ENCODE peak calls at places on chromosomes 5 and 9, in six cellular contexts. B, I, Q, R, C and E are unnamed samples.

GRCh38 chr5:127572930-127573329 is 55.5 kb downstream of the PRRC1 start:
- DNase-seq in R (no peak), Q (no peak), C (no peak), B (no peak), I (no peak), E (no peak)

GRCh38 chr5:110909950-110910349 is 161.6 kb upstream of the TSLP start:
- DNase-seq in C (no peak), B (no peak), R (no peak), Q (no peak), I (no peak), E (no peak)

GRCh38 chr5:78719504-78720233 is 71.1 kb upstream of the LHFPL2 start:
- DNase-seq in I (no peak), B (no peak), C (no peak), Q (no peak), R (no peak), E (no peak)

GRCh38 chr5:61744690-61745619 is 412.9 kb downstream of the ZSWIM6 start:
- DNase-seq in R (no peak), Q (peak; percentile 2), C (peak; percentile 15), I (peak; percentile 3), B (no peak), E (no peak)

GRCh38 chr5:124103671-124104070 is 591.7 kb downstream of the CSNK1G3 start:
- DNase-seq in C (no peak), Q (no peak), I (no peak), R (no peak), B (no peak), E (no peak)

GRCh38 chr5:98307811-98308210 is 465.7 kb upstream of the RGMB start:
- DNase-seq in Q (no peak), C (no peak), I (no peak), R (no peak), B (no peak), E (no peak)

GRCh38 chr9:131273791-131274673 is 2.3 kb downstream of the FAM78A start:
- DNase-seq in B (no peak), I (no peak), R (no peak), C (peak; percentile 79), Q (no peak), E (no peak)

GRCh38 chr9:35669331-35670145 is 4.2 kb upstream of the CA9 start:
- DNase-seq in I (peak; percentile 98), Q (no peak), R (no peak), C (no peak), B (no peak), E (no peak)

GRCh38 chr5:143135832-143136551 is 267.5 kb downstream of the NR3C1 start:
- DNase-seq in I (peak; percentile 59), Q (no peak), R (no peak), C (no peak), B (no peak), E (no peak)
- TF ChIP-seq ZNF274 in I (no peak), Q (no peak), R (no peak), C (no peak), B (no peak), E (no peak)

DNA sequence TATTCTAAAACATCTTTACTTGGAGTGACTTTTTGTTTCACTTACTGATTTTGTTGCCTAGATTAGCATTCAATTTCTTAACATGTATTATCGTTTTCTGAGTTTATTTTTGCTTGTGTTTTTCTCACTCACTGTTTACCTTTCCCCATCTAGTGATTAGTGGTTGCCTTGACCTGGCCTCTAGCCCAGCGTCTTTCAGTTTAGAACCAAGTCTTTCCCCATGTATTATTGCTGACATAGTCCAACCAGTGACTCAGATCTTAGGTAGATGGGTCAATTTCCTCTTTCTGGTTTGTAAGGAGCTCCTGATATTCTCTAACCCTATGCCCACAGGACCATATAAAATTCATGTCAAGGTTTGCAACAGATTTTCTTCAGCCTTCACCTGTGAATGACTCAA is 135.5 kb downstream of the PRR16 start:
- DNase-seq in I (no peak), R (no peak), B (no peak), C (no peak), Q (no peak), E (no peak)
- TF ChIP-seq ZNF274 in I (no peak), R (no peak), B (no peak), C (no peak), Q (no peak), E (no peak)

DNA sequence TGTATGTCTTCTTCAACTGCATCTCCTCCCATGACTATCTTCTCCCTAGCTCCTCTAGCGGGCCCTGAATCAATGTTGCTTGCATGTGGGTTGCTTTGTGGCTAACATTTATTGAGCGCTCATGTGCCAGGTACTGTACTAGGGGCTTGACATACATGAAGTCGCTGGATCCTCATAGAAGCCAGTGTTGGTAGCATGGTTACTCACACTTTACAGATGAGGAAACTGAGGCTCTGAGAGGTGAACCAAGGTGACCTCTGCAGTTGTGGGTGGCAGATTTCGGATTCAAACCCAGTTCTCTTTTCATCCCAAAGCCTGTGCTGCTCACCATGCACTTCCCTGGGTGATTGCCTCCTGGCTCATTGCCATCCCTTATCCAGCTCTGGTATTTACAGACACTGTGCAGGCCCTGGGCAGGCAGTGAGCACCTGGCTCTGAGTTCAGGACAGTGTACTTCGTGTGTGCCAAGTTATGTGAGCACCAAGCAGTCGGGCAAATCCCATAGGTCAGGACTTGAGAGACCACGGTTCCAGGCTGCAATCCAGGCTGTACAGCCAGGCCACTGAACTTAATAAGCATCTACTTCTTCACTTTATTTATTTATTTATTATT is 1.3 kb downstream of the LRSAM1 start:
- DNase-seq in B (no peak), Q (no peak), I (peak; percentile 49), R (no peak), C (no peak), E (no peak)
- TF ChIP-seq ZNF274 in B (no peak), Q (no peak), I (no peak), R (no peak), C (no peak), E (no peak)

DNA sequence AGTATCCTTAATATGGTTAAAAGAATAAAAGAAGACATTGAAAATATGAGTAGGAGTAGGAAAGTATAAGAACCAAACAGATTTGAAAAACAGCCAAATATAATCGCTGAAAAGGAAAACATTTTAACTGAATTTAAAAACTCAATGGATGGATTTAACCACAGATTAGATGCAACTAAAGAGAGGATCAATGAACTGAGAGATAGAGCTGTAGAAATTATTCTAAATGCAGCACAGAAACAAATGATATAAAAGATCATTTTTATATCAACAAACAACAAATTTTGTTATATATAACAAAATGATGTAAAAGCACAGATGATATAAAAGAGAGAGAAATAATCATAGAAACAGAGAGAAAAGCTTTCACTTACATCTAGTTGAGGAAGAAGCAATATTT is 29.3 kb upstream of the COL5A1 start:
- DNase-seq in C (no peak), Q (no peak), I (no peak), B (no peak), R (no peak), E (no peak)
- TF ChIP-seq ZNF274 in C (no peak), Q (no peak), I (no peak), B (no peak), R (no peak), E (no peak)

GRCh38 chr5:56984445-56984844 is 32.5 kb upstream of the MIER3 start:
- DNase-seq in I (no peak), R (no peak), C (no peak), Q (no peak), B (no peak), E (no peak)
- TF ChIP-seq ZNF274 in I (no peak), R (no peak), C (no peak), Q (no peak), B (no peak), E (no peak)

GRCh38 chr9:6581266-6581665 is 64.3 kb downstream of the GLDC start:
- DNase-seq in R (no peak), C (no peak), I (no peak), B (no peak), Q (no peak), E (no peak)

GRCh38 chr9:6576930-6577329 is 68.6 kb downstream of the GLDC start:
- DNase-seq in R (no peak), Q (no peak), I (no peak), C (no peak), B (no peak), E (no peak)

DNA sequence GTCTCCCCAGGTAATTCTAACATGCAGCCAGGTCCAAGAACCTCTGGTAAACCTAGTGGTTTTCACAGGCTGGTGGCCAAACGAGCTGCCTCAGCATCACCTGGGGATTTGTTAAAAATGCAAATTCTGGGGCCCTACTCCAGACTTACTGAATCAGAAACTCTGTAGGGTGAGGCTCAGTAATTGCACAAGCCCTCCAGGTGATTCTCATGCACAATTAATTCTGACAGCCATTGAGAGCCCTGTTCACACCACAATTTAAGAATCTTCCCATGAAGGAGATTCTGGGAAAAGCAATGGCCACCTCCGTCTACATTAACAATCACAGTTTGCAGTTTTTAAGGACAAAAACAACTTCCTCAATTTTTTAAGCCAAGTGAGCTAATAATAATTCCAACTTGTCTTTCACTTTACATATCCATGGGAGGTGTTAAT is 70.2 kb downstream of the GLDC start:
- DNase-seq in R (peak; percentile 53), I (no peak), B (no peak), C (no peak), Q (no peak), E (no peak)
- TF ChIP-seq ZNF274 in R (no peak), I (no peak), B (no peak), C (no peak), Q (no peak), E (no peak)

DNA sequence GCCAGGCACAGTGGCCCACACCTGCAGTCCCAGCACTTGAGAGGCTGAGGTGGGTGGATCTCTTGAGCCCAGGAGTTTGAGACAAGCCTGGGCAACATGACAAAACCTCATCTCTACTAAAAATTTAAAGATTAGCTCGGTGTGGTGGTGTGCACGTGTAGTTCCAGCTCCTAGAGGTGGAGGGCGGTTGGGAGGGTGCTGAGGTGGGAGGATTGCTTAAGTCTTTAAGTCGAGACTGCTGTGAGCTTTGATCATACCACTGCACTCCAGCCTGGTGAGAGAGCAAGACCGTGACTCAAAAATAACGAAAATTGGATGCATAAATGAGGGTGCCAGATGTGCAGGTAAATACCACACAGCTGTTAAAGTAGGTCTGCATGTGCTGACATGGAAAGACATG is 39.3 kb upstream of the TDRD7 start:
- DNase-seq in Q (no peak), I (no peak), R (no peak), B (no peak), C (no peak), E (no peak)
- TF ChIP-seq ZNF274 in Q (no peak), I (no peak), R (no peak), B (no peak), C (no peak), E (no peak)

DNA sequence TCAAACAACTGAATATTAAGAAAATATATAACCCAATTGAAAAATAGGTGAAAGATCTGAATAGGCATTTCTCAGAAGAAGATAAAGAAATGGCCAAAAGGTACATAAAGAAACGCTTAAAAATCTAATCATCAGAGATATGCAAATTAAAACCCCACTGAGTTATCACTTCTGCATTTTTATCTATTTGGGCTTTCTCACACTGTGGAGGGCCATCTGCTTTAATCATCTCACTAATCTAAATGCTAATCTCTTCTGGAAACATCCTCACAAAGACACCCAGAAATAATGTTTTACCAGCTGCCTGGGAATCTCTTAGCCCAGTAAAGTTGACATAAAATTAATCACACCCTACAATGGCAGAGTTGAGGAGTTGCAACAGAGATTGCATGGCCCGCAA is 407.9 kb upstream of the CYLC2 start:
- DNase-seq in C (no peak), Q (no peak), B (no peak), R (no peak), I (no peak), E (no peak)
- TF ChIP-seq ZNF274 in C (no peak), Q (no peak), B (no peak), R (no peak), I (no peak), E (no peak)